ENCODE peak calls at places on chromosomes 12 and 14, in nine cellular contexts. D is K562, V is vagina, L is lung, O is heart left ventricle, T is Panc1, Y is adrenal gland, P is ovary, N is tibial nerve. A is an unnamed sample. For H3K9me3, the result is how much of the 10 kb centered on the place peaks cover.

GRCh38 chr14:103871596-103872480 is 24.5 kb upstream of the PPP1R13B start:
- DNase-seq in D (peak), V (no peak), L (peak), O (peak), T (no peak), Y (no peak), P (peak), N (no peak), A (no peak)

GRCh38 chr14:101620039-101620788 is 58.9 kb downstream of the DIO3 start:
- DNase-seq in D (peak), V (peak), L (no peak), O (no peak), T (no peak), Y (no peak), P (peak), N (no peak), A (no peak)

GRCh38 chr12:29782285-29782820 is 1.4 kb downstream of the TMTC1 start:
- DNase-seq in D (no peak), V (no peak), L (no peak), O (no peak), T (no peak), Y (peak), P (no peak), N (peak), A (no peak)

GRCh38 chr14:102532204-102532658 is 22.7 kb upstream of the ANKRD9 start:
- DNase-seq in D (peak), V (no peak), L (no peak), O (no peak), T (no peak), Y (no peak), P (no peak), N (no peak), A (no peak)

GRCh38 chr12:6148061-6148460 is 23.6 kb upstream of the VWF start:
- DNase-seq in D (no peak), V (no peak), L (no peak), O (no peak), T (no peak), Y (no peak), P (no peak), N (no peak), A (no peak)

GRCh38 chr14:36161781-36162180 is 14.7 kb downstream of the PTCSC3 start:
- DNase-seq in D (no peak), V (no peak), L (no peak), O (no peak), T (no peak), Y (no peak), P (no peak), N (no peak), A (no peak)

GRCh38 chr12:88272456-88272855 is 130.3 kb downstream of the TMTC3 start:
- DNase-seq in D (peak), V (no peak), L (no peak), O (no peak), T (no peak), Y (no peak), P (no peak), N (no peak), A (no peak)

GRCh38 chr12:129973236-129973961 is 69.6 kb upstream of the TMEM132D start:
- DNase-seq in D (no peak), V (no peak), L (no peak), O (no peak), T (no peak), Y (no peak), P (no peak), N (no peak), A (no peak)

GRCh38 chr12:95072900-95073697 is at the start of gene NR2C1:
- DNase-seq in D (peak), V (peak), L (peak), O (peak), T (peak), Y (peak), P (peak), N (peak), A (peak)

GRCh38 chr14:74686324-74686723 is 26.6 kb downstream of the AREL1 start:
- DNase-seq in D (peak), V (no peak), L (no peak), O (no peak), T (no peak), Y (no peak), P (no peak), N (no peak), A (no peak)

GRCh38 chr12:8951744-8952143 is 2.3 kb upstream of the M6PR start:
- DNase-seq in D (no peak), V (no peak), L (no peak), O (no peak), T (no peak), Y (no peak), P (no peak), N (no peak), A (no peak)

GRCh38 chr12:115934046-115934445 is 343.4 kb downstream of the MED13L start:
- DNase-seq in D (no peak), V (no peak), L (no peak), O (no peak), T (no peak), Y (no peak), P (no peak), N (peak), A (no peak)

GRCh38 chr12:34406228-34406995 is 384.1 kb downstream of the ALG10 start:
- DNase-seq in D (no peak), V (no peak), L (no peak), O (peak), T (no peak), Y (peak), P (peak), N (no peak), A (no peak)
- H3K9me3 ChIP-seq in D (under half), V (under half), L (half or more), O (under half), T (under half), Y (under half), P (under half), N (under half), A (half or more)

DNA sequence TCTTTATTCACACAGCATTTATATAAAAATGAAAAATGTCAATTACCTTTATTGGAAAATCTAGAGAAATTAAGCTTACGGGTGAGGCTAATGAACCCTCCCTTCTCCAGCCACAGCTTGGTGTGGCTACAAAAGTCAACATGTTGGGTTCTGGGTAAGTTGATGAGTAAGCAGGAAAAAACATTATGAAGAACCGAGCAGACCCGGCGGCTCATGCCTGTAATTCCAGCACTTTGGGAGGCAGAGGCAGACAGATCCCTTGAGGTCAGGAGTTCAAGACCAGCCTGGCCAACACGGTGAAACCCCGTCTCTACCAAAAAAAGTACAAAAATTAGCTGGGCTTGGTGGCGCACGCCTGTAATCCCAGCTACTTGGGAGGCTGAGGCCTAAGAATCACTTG is 10.9 kb downstream of the NAA25 start:
- DNase-seq in D (no peak), V (no peak), L (no peak), O (no peak), T (no peak), Y (no peak), P (no peak), N (no peak), A (no peak)
- H3K27ac ChIP-seq in D (no peak), V (no peak), L (no peak), O (no peak), T (no peak), Y (no peak), P (no peak), N (no peak), A (no peak)

GRCh38 chr12:40068416-40068815 is 37.5 kb downstream of the SLC2A13 start:
- DNase-seq in D (no peak), V (no peak), L (no peak), O (no peak), T (no peak), Y (no peak), P (no peak), N (no peak), A (no peak)
- TF ChIP-seq CTCF in D (no peak), V (no peak), L (no peak), O (no peak), T (no peak), Y (no peak), P (no peak), N (no peak), A (no peak)

GRCh38 chr14:106380740-106381139 is 854.4 kb downstream of the TMEM121 start:
- DNase-seq in D (no peak), V (no peak), L (no peak), O (no peak), T (no peak), Y (no peak), P (no peak), N (no peak), A (no peak)
- H3K9me3 ChIP-seq in D (under half), V (under half), L (under half), O (under half), T (under half), Y (under half), P (under half), N (under half), A (under half)

GRCh38 chr12:65826513-65827171 is 2.4 kb downstream of the HMGA2 start:
- DNase-seq in D (no peak), V (no peak), L (no peak), O (no peak), T (peak), Y (no peak), P (no peak), N (no peak), A (no peak)
- H3K27ac ChIP-seq in D (no peak), V (no peak), L (no peak), O (no peak), T (peak), Y (no peak), P (no peak), N (no peak), A (peak)

GRCh38 chr12:56486694-56487093 is 1.3 kb downstream of the GLS2 start:
- DNase-seq in D (no peak), V (no peak), L (no peak), O (no peak), T (no peak), Y (no peak), P (no peak), N (no peak), A (no peak)
- TF ChIP-seq CTCF in D (no peak), V (no peak), L (no peak), O (no peak), T (no peak), Y (no peak), P (no peak), N (no peak), A (no peak)

A was measured in AG04450.